ENCODE peak calls at places on chromosomes 16 and 17, in six cellular contexts. D is fibroblast of villous mesenchyme; U is T-cell; H is CD4-positive, alpha-beta memory T cell; Q is stimulated activated CD8-positive, alpha-beta memory T cell treated with anti-CD3 and anti-CD28 coated beads, Interleukin-15, amount 100 ng/mL, for 1 hour; W is NCI-H2081. Y is an unnamed sample.

GRCh38 chr16:31072540-31073072 is 1.4 kb downstream of the ZNF668 start:
- DNase-seq in D (peak), H (no peak), W (no peak), Q (no peak), U (no peak), Y (no peak)

GRCh38 chr17:75249564-75249963 is 11.8 kb downstream of the GGA3 start:
- DNase-seq in W (no peak), Q (no peak), U (no peak), H (no peak), D (no peak), Y (no peak)

GRCh38 chr16:8847623-8848022 is 21.2 kb downstream of the CARHSP1 start:
- DNase-seq in D (no peak), H (no peak), W (no peak), Q (no peak), U (no peak), Y (no peak)

GRCh38 chr16:88924834-88925539 is 52.0 kb downstream of the CBFA2T3 start:
- DNase-seq in W (peak), D (peak), Q (no peak), H (no peak), U (no peak), Y (peak)

GRCh38 chr16:10620120-10620519 is 39.7 kb upstream of the EMP2 start:
- DNase-seq in U (no peak), W (no peak), H (no peak), D (no peak), Q (no peak), Y (no peak)

GRCh38 chr16:78608305-78608776 is 508.9 kb downstream of the WWOX start:
- DNase-seq in U (no peak), H (no peak), W (no peak), D (peak), Q (no peak), Y (no peak)

GRCh38 chr17:82864721-82865240 is 25.0 kb upstream of the ZNF750 start:
- DNase-seq in W (peak), D (no peak), U (no peak), Q (no peak), H (no peak), Y (no peak)

GRCh38 chr17:36675786-36676185 is 74.4 kb downstream of the MRM1 start:
- DNase-seq in Q (no peak), D (no peak), H (no peak), W (no peak), U (no peak), Y (no peak)

GRCh38 chr17:57519199-57519598 is 225.9 kb downstream of the CCDC182 start:
- DNase-seq in D (peak), U (no peak), H (no peak), Q (no peak), W (no peak), Y (no peak)

GRCh38 chr16:86942469-86943175 is 364.3 kb downstream of the FOXL1 start:
- DNase-seq in Q (no peak), D (peak), H (no peak), W (no peak), U (no peak), Y (no peak)

Y was measured in naive B cell.